ENCODE peak calls at places on chromosomes 11 and 22, in four cellular contexts. One of them, this sample, is unnamed. For H3K27me3 and H3K36me3, the result is how much of the 10 kb centered on the place peaks cover.

GRCh38 chr11:66336234-66337102 is at the start of gene RIN1:
- DNase-seq in stomach: peak
- DNase-seq in K562: peak
- DNase-seq in mesenchymal stem cell: peak
- DNase-seq in this sample: peak

GRCh38 chr11:117232911-117233409 is 489 bp downstream of the RNF214 start:
- DNase-seq in stomach: no peak
- DNase-seq in K562: peak
- DNase-seq in mesenchymal stem cell: no peak
- DNase-seq in this sample: peak

GRCh38 chr11:95487391-95487790 is 256.4 kb upstream of the SESN3 start:
- DNase-seq in stomach: no peak
- DNase-seq in K562: no peak
- DNase-seq in mesenchymal stem cell: no peak
- DNase-seq in this sample: no peak

GRCh38 chr22:32802291-32802826 is 854 bp downstream of the TIMP3 start:
- DNase-seq in stomach: no peak
- DNase-seq in K562: no peak
- DNase-seq in mesenchymal stem cell: no peak
- DNase-seq in this sample: no peak

GRCh38 chr22:43174941-43175531 is 11.9 kb downstream of the TTLL12 start:
- DNase-seq in stomach: peak
- DNase-seq in K562: no peak
- DNase-seq in mesenchymal stem cell: no peak
- DNase-seq in this sample: no peak

GRCh38 chr11:102120006-102120405 is 9.8 kb downstream of the YAP1 start:
- DNase-seq in stomach: no peak
- DNase-seq in K562: no peak
- DNase-seq in mesenchymal stem cell: peak
- DNase-seq in this sample: no peak

GRCh38 chr11:813037-813436 is 3.3 kb downstream of the RPLP2 start:
- DNase-seq in stomach: no peak
- DNase-seq in K562: no peak
- DNase-seq in mesenchymal stem cell: no peak
- DNase-seq in this sample: no peak

GRCh38 chr11:73167555-73167954 is 25.4 kb upstream of the FCHSD2 start:
- DNase-seq in stomach: no peak
- DNase-seq in K562: no peak
- DNase-seq in mesenchymal stem cell: no peak
- DNase-seq in this sample: no peak

GRCh38 chr11:73257342-73258103 is 14.6 kb upstream of the P2RY6 start:
- DNase-seq in stomach: peak
- DNase-seq in K562: no peak
- DNase-seq in mesenchymal stem cell: peak
- DNase-seq in this sample: peak

GRCh38 chr11:96074551-96075309 is 150.8 kb upstream of the MTMR2 start:
- DNase-seq in stomach: no peak
- DNase-seq in K562: no peak
- DNase-seq in mesenchymal stem cell: no peak
- DNase-seq in this sample: no peak

GRCh38 chr11:129853508-129854228 is 38.0 kb downstream of the TMEM45B start:
- DNase-seq in stomach: peak
- DNase-seq in K562: no peak
- DNase-seq in mesenchymal stem cell: peak
- DNase-seq in this sample: peak

GRCh38 chr11:113248702-113249490 is 65.5 kb upstream of the TTC12 start:
- DNase-seq in stomach: no peak
- DNase-seq in K562: no peak
- DNase-seq in mesenchymal stem cell: no peak
- DNase-seq in this sample: no peak

GRCh38 chr22:33722817-33723216 is 197.5 kb downstream of the LARGE1 start:
- DNase-seq in stomach: no peak
- DNase-seq in K562: no peak
- DNase-seq in mesenchymal stem cell: no peak
- DNase-seq in this sample: no peak

GRCh38 chr22:27835446-27835845 is 33.9 kb upstream of the MN1 start:
- DNase-seq in stomach: no peak
- DNase-seq in K562: no peak
- DNase-seq in mesenchymal stem cell: peak
- DNase-seq in this sample: no peak

GRCh38 chr22:18059473-18059872 is 18.3 kb upstream of the PEX26 start:
- DNase-seq in stomach: no peak
- DNase-seq in K562: no peak
- DNase-seq in mesenchymal stem cell: no peak
- DNase-seq in this sample: no peak

GRCh38 chr22:50051930-50052329 is 6.2 kb downstream of the TTLL8 start:
- DNase-seq in stomach: no peak
- DNase-seq in K562: no peak
- DNase-seq in mesenchymal stem cell: no peak
- DNase-seq in this sample: no peak

GRCh38 chr11:75240381-75241035 is at the start of gene TPBGL:
- DNase-seq in stomach: peak
- DNase-seq in K562: peak
- DNase-seq in mesenchymal stem cell: no peak
- DNase-seq in this sample: peak
- H3K27me3 ChIP-seq in stomach: under half
- H3K27me3 ChIP-seq in K562: half or more
- H3K27me3 ChIP-seq in mesenchymal stem cell: half or more
- H3K27me3 ChIP-seq in this sample: under half

DNA sequence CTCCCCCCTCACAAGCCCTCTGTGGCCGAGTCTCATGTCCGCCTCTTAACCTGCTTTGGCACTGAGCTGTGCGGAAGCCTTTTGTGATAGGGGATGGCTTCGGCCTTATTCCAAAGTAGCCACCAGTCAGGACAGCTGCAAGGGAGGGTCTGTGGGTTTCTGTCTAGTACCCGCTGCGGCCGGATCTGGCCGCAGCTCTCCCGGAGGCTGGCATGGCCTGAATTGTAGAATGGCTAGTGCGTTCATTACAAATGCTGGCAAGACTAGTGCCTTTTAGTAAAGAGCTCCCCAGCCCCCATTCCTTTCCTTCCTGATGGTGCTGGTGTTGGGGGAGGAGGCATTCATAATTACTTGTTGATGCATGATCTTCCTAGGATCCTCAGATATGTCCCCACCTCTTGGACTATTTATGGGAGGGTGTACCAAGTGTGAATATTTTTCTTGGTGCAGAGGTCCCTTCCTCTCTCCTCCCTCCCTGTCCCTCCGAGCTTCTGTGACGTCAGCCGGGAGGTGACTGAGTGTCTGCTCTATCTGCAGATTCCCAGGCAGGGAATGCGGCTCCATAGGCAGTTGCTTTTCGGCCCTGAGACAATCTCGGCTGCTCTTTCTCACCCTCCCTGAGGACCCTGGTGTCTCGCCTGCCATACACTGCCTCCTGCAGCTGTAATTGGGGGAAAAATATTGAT is 108.7 kb upstream of the E2F8 start:
- DNase-seq in stomach: no peak
- DNase-seq in K562: no peak
- DNase-seq in mesenchymal stem cell: no peak
- DNase-seq in this sample: no peak
- H3K4me3 ChIP-seq in stomach: no peak
- H3K4me3 ChIP-seq in K562: no peak
- H3K4me3 ChIP-seq in mesenchymal stem cell: no peak
- H3K4me3 ChIP-seq in this sample: no peak

GRCh38 chr11:12209096-12209495 is 98.7 kb downstream of the MICAL2 start:
- DNase-seq in stomach: no peak
- DNase-seq in K562: no peak
- DNase-seq in mesenchymal stem cell: no peak
- DNase-seq in this sample: no peak
- H3K36me3 ChIP-seq in stomach: half or more
- H3K36me3 ChIP-seq in K562: half or more
- H3K36me3 ChIP-seq in mesenchymal stem cell: under half
- H3K36me3 ChIP-seq in this sample: half or more

DNA sequence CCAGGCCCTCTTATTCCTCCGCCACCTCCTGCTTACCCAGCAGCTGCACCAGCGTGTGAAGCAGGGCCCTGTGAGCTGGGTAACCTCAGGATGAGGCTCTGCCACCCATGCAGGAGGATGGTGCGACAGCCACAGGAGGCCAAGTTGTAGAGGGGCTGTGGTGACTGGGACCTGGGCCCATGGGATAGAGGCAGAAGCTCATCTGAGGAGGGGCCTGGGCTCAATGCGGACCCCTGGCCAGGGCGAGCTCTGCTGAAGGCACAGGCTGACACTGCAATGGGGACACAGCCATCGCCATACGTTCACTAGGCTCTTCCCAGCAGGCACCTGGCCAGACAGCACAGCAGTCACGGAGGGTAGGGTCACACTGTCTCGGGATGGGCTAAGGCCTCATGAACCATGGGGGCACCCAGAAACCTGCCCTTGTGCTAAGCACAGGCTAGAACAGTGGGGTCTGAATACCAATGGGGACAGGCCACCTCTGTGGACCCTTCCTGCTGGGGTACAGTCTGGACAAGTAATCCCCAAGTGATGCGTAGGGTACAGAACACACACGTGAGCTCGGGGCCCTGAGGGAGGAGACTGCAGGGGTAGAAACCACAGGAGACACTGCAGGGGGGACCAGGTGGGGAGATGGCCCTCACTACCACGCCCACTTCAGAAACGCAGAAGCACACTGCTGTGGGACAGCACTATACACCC is 35.3 kb downstream of the GNB1L start:
- DNase-seq in stomach: peak
- DNase-seq in K562: no peak
- DNase-seq in mesenchymal stem cell: no peak
- DNase-seq in this sample: no peak
- H3K27me3 ChIP-seq in stomach: under half
- H3K27me3 ChIP-seq in K562: under half
- H3K27me3 ChIP-seq in mesenchymal stem cell: under half
- H3K27me3 ChIP-seq in this sample: under half

GRCh38 chr11:34191592-34191991 is 86.2 kb downstream of the NAT10 start:
- DNase-seq in stomach: no peak
- DNase-seq in K562: no peak
- DNase-seq in mesenchymal stem cell: no peak
- DNase-seq in this sample: peak

GRCh38 chr11:34194576-34195335 is 89.3 kb downstream of the NAT10 start:
- DNase-seq in stomach: no peak
- DNase-seq in K562: no peak
- DNase-seq in mesenchymal stem cell: no peak
- DNase-seq in this sample: peak

GRCh38 chr11:34190192-34191139 is 85.0 kb downstream of the NAT10 start:
- DNase-seq in stomach: no peak
- DNase-seq in K562: no peak
- DNase-seq in mesenchymal stem cell: no peak
- DNase-seq in this sample: no peak

GRCh38 chr11:34189191-34189590 is 83.8 kb downstream of the NAT10 start:
- DNase-seq in stomach: no peak
- DNase-seq in K562: no peak
- DNase-seq in mesenchymal stem cell: no peak
- DNase-seq in this sample: no peak

DNA sequence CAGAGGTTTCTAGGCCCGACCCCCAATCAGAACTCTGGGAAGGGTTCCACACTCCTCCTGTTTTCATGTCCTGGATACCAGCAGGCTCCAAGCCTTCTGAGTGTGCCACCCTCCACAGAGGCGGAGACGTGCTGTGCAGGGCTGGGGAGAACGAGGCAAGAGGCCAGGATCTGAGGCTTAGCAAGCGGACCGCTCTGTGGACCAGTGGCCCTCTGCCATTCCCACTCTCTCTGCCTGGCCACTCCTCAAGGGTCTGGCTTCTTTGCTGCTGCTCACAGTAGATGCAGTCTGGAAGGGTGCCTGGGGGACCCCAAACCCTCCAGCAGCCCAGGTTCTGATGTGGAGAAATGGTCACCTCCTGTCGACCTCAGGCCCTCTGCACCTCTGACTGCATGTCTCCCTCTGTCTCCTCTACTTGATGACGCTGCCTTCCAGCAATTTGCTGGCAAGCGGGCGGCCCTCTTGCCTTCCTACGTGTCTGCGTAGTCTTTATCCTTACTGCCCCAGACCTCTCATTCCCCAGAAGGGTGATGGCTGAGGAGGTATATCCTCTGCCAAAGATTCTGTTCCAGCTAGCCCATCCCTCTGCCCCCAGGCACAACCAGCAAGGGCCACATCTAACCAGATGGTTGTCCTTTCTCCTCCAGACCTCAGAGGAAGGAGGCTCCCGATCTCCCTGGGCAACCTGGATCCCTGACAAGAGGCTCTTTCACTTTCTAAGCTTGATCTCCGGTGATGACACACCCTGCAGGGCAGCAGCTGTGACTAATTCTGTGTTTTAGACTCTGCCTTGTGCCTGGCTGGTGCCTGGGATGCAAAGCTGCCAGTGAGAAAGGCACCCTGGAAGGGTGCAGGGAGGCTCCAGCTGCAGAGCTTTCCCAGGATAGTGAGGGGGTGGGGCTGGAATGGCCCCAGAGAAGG is 87.3 kb downstream of the NAT10 start:
- DNase-seq in stomach: peak
- DNase-seq in K562: no peak
- DNase-seq in mesenchymal stem cell: peak
- DNase-seq in this sample: peak
- H3K4me3 ChIP-seq in stomach: no peak
- H3K4me3 ChIP-seq in K562: no peak
- H3K4me3 ChIP-seq in mesenchymal stem cell: peak
- H3K4me3 ChIP-seq in this sample: peak

GRCh38 chr11:6481012-6481923 is at the start of the genes ARFIP2 and TIMM10B:
- DNase-seq in stomach: peak
- DNase-seq in K562: peak
- DNase-seq in mesenchymal stem cell: peak
- DNase-seq in this sample: peak
- H3K36me3 ChIP-seq in stomach: half or more
- H3K36me3 ChIP-seq in K562: half or more
- H3K36me3 ChIP-seq in mesenchymal stem cell: under half
- H3K36me3 ChIP-seq in this sample: half or more

DNA sequence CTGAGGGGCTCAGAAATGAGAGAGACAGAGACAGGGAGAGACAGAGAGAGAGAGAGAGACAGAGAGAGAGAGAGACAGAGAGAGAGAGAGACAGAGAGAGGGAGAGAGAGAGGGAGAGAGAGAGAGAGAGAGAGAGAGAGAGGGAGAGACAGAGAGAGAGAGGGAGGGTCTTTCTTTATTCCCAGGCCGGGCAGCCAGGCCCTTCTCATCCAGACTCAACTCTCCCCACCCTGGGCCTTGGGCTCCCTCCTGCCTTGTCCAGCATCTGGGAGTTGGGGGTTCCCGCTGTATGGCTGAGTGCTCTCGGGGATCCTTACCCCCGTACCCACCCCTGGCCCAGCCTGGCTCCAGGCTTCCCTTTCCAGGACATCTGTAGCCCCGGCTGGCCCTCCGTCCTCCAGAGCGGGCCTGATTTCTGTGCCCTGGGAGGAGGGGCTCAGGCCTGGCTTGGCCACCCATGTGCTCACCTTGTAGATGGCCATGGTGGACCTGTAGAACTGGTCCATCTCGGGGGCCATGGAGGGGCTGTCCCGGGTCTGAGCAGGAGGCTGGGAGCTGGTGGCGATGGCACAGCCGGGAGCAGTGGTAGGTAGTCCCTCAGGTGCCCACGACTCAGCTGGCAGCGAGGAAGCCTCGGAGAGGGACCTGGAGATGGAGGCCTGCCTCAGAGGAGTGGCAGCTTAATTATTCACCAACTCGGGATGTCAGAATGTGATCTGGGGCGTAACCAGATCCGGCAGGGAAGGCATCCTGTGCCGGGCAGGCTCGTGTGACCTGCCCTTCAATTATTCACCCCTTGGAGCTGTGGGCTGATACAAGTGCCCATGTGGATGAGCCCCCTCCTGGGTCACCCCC is at the start of gene BAIAP2L2:
- DNase-seq in stomach: peak
- DNase-seq in K562: no peak
- DNase-seq in mesenchymal stem cell: no peak
- DNase-seq in this sample: no peak
- H3K27me3 ChIP-seq in stomach: under half
- H3K27me3 ChIP-seq in K562: under half
- H3K27me3 ChIP-seq in mesenchymal stem cell: under half
- H3K27me3 ChIP-seq in this sample: under half

This sample was measured in MG63.